ENCODE peak calls at places on chromosomes 16 and 17, in ten cellular contexts. One of them, this sample, is unnamed.

GRCh38 chr17:57108656-57109392 is 23.8 kb downstream of the AKAP1 start:
- DNase-seq in tibial nerve: no peak
- DNase-seq in OCI-LY7: no peak
- DNase-seq in AG04450: no peak
- DNase-seq in aorta: no peak
- DNase-seq in left ventricle myocardium inferior: no peak
- DNase-seq in breast epithelium: no peak
- DNase-seq in heart left ventricle: peak; percentile 71
- DNase-seq in CD4-positive, CD25-positive, alpha-beta regulatory T cell: no peak
- DNase-seq in naive thymus-derived CD4-positive, alpha-beta T cell: no peak
- DNase-seq in this sample: peak; percentile 92

GRCh38 chr17:14201087-14201486 is 35.6 kb downstream of the CDRT15 start:
- DNase-seq in tibial nerve: no peak
- DNase-seq in OCI-LY7: no peak
- DNase-seq in AG04450: no peak
- DNase-seq in aorta: no peak
- DNase-seq in left ventricle myocardium inferior: no peak
- DNase-seq in breast epithelium: no peak
- DNase-seq in heart left ventricle: no peak
- DNase-seq in CD4-positive, CD25-positive, alpha-beta regulatory T cell: peak; percentile 41
- DNase-seq in naive thymus-derived CD4-positive, alpha-beta T cell: no peak
- DNase-seq in this sample: no peak

GRCh38 chr16:30054959-30055553 is 10.5 kb upstream of the ALDOA start:
- DNase-seq in tibial nerve: no peak
- DNase-seq in OCI-LY7: peak; percentile 63
- DNase-seq in AG04450: no peak
- DNase-seq in aorta: no peak
- DNase-seq in left ventricle myocardium inferior: no peak
- DNase-seq in breast epithelium: no peak
- DNase-seq in heart left ventricle: no peak
- DNase-seq in CD4-positive, CD25-positive, alpha-beta regulatory T cell: no peak
- DNase-seq in naive thymus-derived CD4-positive, alpha-beta T cell: peak; percentile 36
- DNase-seq in this sample: no peak

GRCh38 chr17:67637901-67638641 is 79.7 kb upstream of the NOL11 start:
- DNase-seq in tibial nerve: no peak
- DNase-seq in OCI-LY7: no peak
- DNase-seq in AG04450: no peak
- DNase-seq in aorta: no peak
- DNase-seq in left ventricle myocardium inferior: no peak
- DNase-seq in breast epithelium: peak; percentile 89
- DNase-seq in heart left ventricle: no peak
- DNase-seq in CD4-positive, CD25-positive, alpha-beta regulatory T cell: no peak
- DNase-seq in naive thymus-derived CD4-positive, alpha-beta T cell: no peak
- DNase-seq in this sample: no peak

GRCh38 chr16:31480851-31481250 is 2.1 kb upstream of the SLC5A2 start:
- DNase-seq in tibial nerve: no peak
- DNase-seq in OCI-LY7: no peak
- DNase-seq in AG04450: no peak
- DNase-seq in aorta: no peak
- DNase-seq in left ventricle myocardium inferior: peak; percentile 54
- DNase-seq in breast epithelium: no peak
- DNase-seq in heart left ventricle: peak; percentile 58
- DNase-seq in CD4-positive, CD25-positive, alpha-beta regulatory T cell: no peak
- DNase-seq in naive thymus-derived CD4-positive, alpha-beta T cell: no peak
- DNase-seq in this sample: no peak

GRCh38 chr16:1002399-1003161 is 21.0 kb downstream of the SOX8 start:
- DNase-seq in tibial nerve: peak; percentile 56
- DNase-seq in OCI-LY7: no peak
- DNase-seq in AG04450: peak; percentile 34
- DNase-seq in aorta: no peak
- DNase-seq in left ventricle myocardium inferior: no peak
- DNase-seq in breast epithelium: peak; percentile 62
- DNase-seq in heart left ventricle: no peak
- DNase-seq in CD4-positive, CD25-positive, alpha-beta regulatory T cell: no peak
- DNase-seq in naive thymus-derived CD4-positive, alpha-beta T cell: no peak
- DNase-seq in this sample: no peak

GRCh38 chr16:30942421-30942796 is 6.5 kb upstream of the ORAI3 start:
- DNase-seq in tibial nerve: no peak
- DNase-seq in OCI-LY7: no peak
- DNase-seq in AG04450: no peak
- DNase-seq in aorta: no peak
- DNase-seq in left ventricle myocardium inferior: no peak
- DNase-seq in breast epithelium: no peak
- DNase-seq in heart left ventricle: no peak
- DNase-seq in CD4-positive, CD25-positive, alpha-beta regulatory T cell: no peak
- DNase-seq in naive thymus-derived CD4-positive, alpha-beta T cell: no peak
- DNase-seq in this sample: no peak

GRCh38 chr16:75097941-75098897 is 18.4 kb downstream of the LDHD start:
- DNase-seq in tibial nerve: no peak
- DNase-seq in OCI-LY7: no peak
- DNase-seq in AG04450: no peak
- DNase-seq in aorta: no peak
- DNase-seq in left ventricle myocardium inferior: no peak
- DNase-seq in breast epithelium: no peak
- DNase-seq in heart left ventricle: no peak
- DNase-seq in CD4-positive, CD25-positive, alpha-beta regulatory T cell: peak; percentile 73
- DNase-seq in naive thymus-derived CD4-positive, alpha-beta T cell: peak; percentile 20
- DNase-seq in this sample: no peak

GRCh38 chr16:641326-642188 is at the start of gene MCRIP2:
- DNase-seq in tibial nerve: peak; percentile 59
- DNase-seq in OCI-LY7: peak; percentile 85
- DNase-seq in AG04450: peak; percentile 41
- DNase-seq in aorta: peak; percentile 93
- DNase-seq in left ventricle myocardium inferior: peak; percentile 89
- DNase-seq in breast epithelium: no peak
- DNase-seq in heart left ventricle: peak; percentile 96
- DNase-seq in CD4-positive, CD25-positive, alpha-beta regulatory T cell: peak; percentile 58
- DNase-seq in naive thymus-derived CD4-positive, alpha-beta T cell: peak; percentile 49
- DNase-seq in this sample: peak; percentile 91

GRCh38 chr16:9042943-9043680 is 48.3 kb upstream of the HAPSTR1 start:
- DNase-seq in tibial nerve: no peak
- DNase-seq in OCI-LY7: no peak
- DNase-seq in AG04450: peak; percentile 60
- DNase-seq in aorta: no peak
- DNase-seq in left ventricle myocardium inferior: no peak
- DNase-seq in breast epithelium: no peak
- DNase-seq in heart left ventricle: no peak
- DNase-seq in CD4-positive, CD25-positive, alpha-beta regulatory T cell: no peak
- DNase-seq in naive thymus-derived CD4-positive, alpha-beta T cell: no peak
- DNase-seq in this sample: no peak

GRCh38 chr16:27340654-27341053 is 26.9 kb downstream of the IL4R start:
- DNase-seq in tibial nerve: no peak
- DNase-seq in OCI-LY7: no peak
- DNase-seq in AG04450: no peak
- DNase-seq in aorta: no peak
- DNase-seq in left ventricle myocardium inferior: no peak
- DNase-seq in breast epithelium: no peak
- DNase-seq in heart left ventricle: no peak
- DNase-seq in CD4-positive, CD25-positive, alpha-beta regulatory T cell: no peak
- DNase-seq in naive thymus-derived CD4-positive, alpha-beta T cell: no peak
- DNase-seq in this sample: no peak

GRCh38 chr17:57257911-57258885 is 1.9 kb downstream of the MSI2 start:
- DNase-seq in tibial nerve: no peak
- DNase-seq in OCI-LY7: peak; percentile 63
- DNase-seq in AG04450: no peak
- DNase-seq in aorta: no peak
- DNase-seq in left ventricle myocardium inferior: no peak
- DNase-seq in breast epithelium: no peak
- DNase-seq in heart left ventricle: no peak
- DNase-seq in CD4-positive, CD25-positive, alpha-beta regulatory T cell: no peak
- DNase-seq in naive thymus-derived CD4-positive, alpha-beta T cell: no peak
- DNase-seq in this sample: no peak

GRCh38 chr17:36608280-36608679 is 6.9 kb downstream of the MRM1 start:
- DNase-seq in tibial nerve: no peak
- DNase-seq in OCI-LY7: no peak
- DNase-seq in AG04450: no peak
- DNase-seq in aorta: peak; percentile 59
- DNase-seq in left ventricle myocardium inferior: no peak
- DNase-seq in breast epithelium: no peak
- DNase-seq in heart left ventricle: no peak
- DNase-seq in CD4-positive, CD25-positive, alpha-beta regulatory T cell: no peak
- DNase-seq in naive thymus-derived CD4-positive, alpha-beta T cell: no peak
- DNase-seq in this sample: no peak

GRCh38 chr16:67482260-67482924 is 955 bp downstream of the AGRP start:
- DNase-seq in tibial nerve: no peak
- DNase-seq in OCI-LY7: peak; percentile 44
- DNase-seq in AG04450: no peak
- DNase-seq in aorta: no peak
- DNase-seq in left ventricle myocardium inferior: no peak
- DNase-seq in breast epithelium: no peak
- DNase-seq in heart left ventricle: peak; percentile 39
- DNase-seq in CD4-positive, CD25-positive, alpha-beta regulatory T cell: no peak
- DNase-seq in naive thymus-derived CD4-positive, alpha-beta T cell: no peak
- DNase-seq in this sample: no peak
- H3K4me3 ChIP-seq in tibial nerve: peak overlapping the region; percentile 91
- H3K4me3 ChIP-seq in OCI-LY7: peak overlapping the region; percentile 88
- H3K4me3 ChIP-seq in AG04450: peak overlapping the region; percentile 71
- H3K4me3 ChIP-seq in aorta: no peak overlapping the region
- H3K4me3 ChIP-seq in left ventricle myocardium inferior: peak overlapping the region; percentile 96
- H3K4me3 ChIP-seq in breast epithelium: peak overlapping the region; percentile 81
- H3K4me3 ChIP-seq in heart left ventricle: no peak overlapping the region
- H3K4me3 ChIP-seq in CD4-positive, CD25-positive, alpha-beta regulatory T cell: peak overlapping the region; percentile 95
- H3K4me3 ChIP-seq in naive thymus-derived CD4-positive, alpha-beta T cell: peak overlapping the region; percentile 92
- H3K4me3 ChIP-seq in this sample: peak overlapping the region; percentile 88

GRCh38 chr17:44884941-44885340 is 14.3 kb downstream of the EFTUD2 start:
- DNase-seq in tibial nerve: no peak
- DNase-seq in OCI-LY7: no peak
- DNase-seq in AG04450: no peak
- DNase-seq in aorta: no peak
- DNase-seq in left ventricle myocardium inferior: no peak
- DNase-seq in breast epithelium: no peak
- DNase-seq in heart left ventricle: no peak
- DNase-seq in CD4-positive, CD25-positive, alpha-beta regulatory T cell: no peak
- DNase-seq in naive thymus-derived CD4-positive, alpha-beta T cell: no peak
- DNase-seq in this sample: no peak

GRCh38 chr17:44887971-44888955 is 11.0 kb downstream of the EFTUD2 start:
- DNase-seq in tibial nerve: no peak
- DNase-seq in OCI-LY7: no peak
- DNase-seq in AG04450: no peak
- DNase-seq in aorta: no peak
- DNase-seq in left ventricle myocardium inferior: no peak
- DNase-seq in breast epithelium: no peak
- DNase-seq in heart left ventricle: no peak
- DNase-seq in CD4-positive, CD25-positive, alpha-beta regulatory T cell: no peak
- DNase-seq in naive thymus-derived CD4-positive, alpha-beta T cell: peak; percentile 33
- DNase-seq in this sample: no peak

GRCh38 chr17:44889003-44889402 is 10.2 kb downstream of the EFTUD2 start:
- DNase-seq in tibial nerve: no peak
- DNase-seq in OCI-LY7: no peak
- DNase-seq in AG04450: no peak
- DNase-seq in aorta: peak; percentile 27
- DNase-seq in left ventricle myocardium inferior: no peak
- DNase-seq in breast epithelium: no peak
- DNase-seq in heart left ventricle: no peak
- DNase-seq in CD4-positive, CD25-positive, alpha-beta regulatory T cell: no peak
- DNase-seq in naive thymus-derived CD4-positive, alpha-beta T cell: no peak
- DNase-seq in this sample: peak; percentile 1

GRCh38 chr17:44892250-44892649 is 7.0 kb downstream of the EFTUD2 start:
- DNase-seq in tibial nerve: no peak
- DNase-seq in OCI-LY7: no peak
- DNase-seq in AG04450: no peak
- DNase-seq in aorta: no peak
- DNase-seq in left ventricle myocardium inferior: no peak
- DNase-seq in breast epithelium: no peak
- DNase-seq in heart left ventricle: no peak
- DNase-seq in CD4-positive, CD25-positive, alpha-beta regulatory T cell: no peak
- DNase-seq in naive thymus-derived CD4-positive, alpha-beta T cell: no peak
- DNase-seq in this sample: no peak

GRCh38 chr17:44887016-44887415 is 12.2 kb downstream of the EFTUD2 start:
- DNase-seq in tibial nerve: no peak
- DNase-seq in OCI-LY7: no peak
- DNase-seq in AG04450: no peak
- DNase-seq in aorta: no peak
- DNase-seq in left ventricle myocardium inferior: no peak
- DNase-seq in breast epithelium: no peak
- DNase-seq in heart left ventricle: no peak
- DNase-seq in CD4-positive, CD25-positive, alpha-beta regulatory T cell: no peak
- DNase-seq in naive thymus-derived CD4-positive, alpha-beta T cell: no peak
- DNase-seq in this sample: no peak
- H3K27ac ChIP-seq in tibial nerve: no peak overlapping the region
- H3K27ac ChIP-seq in OCI-LY7: no peak overlapping the region
- H3K27ac ChIP-seq in AG04450: no peak overlapping the region
- H3K27ac ChIP-seq in aorta: no peak overlapping the region
- H3K27ac ChIP-seq in left ventricle myocardium inferior: no peak overlapping the region
- H3K27ac ChIP-seq in breast epithelium: no peak overlapping the region
- H3K27ac ChIP-seq in heart left ventricle: no peak overlapping the region
- H3K27ac ChIP-seq in CD4-positive, CD25-positive, alpha-beta regulatory T cell: no peak overlapping the region
- H3K27ac ChIP-seq in naive thymus-derived CD4-positive, alpha-beta T cell: peak overlapping the region; percentile 31
- H3K27ac ChIP-seq in this sample: no peak overlapping the region

GRCh38 chr17:43314582-43314981 is 80.8 kb upstream of the RNU2-1 start:
- DNase-seq in tibial nerve: no peak
- DNase-seq in OCI-LY7: peak; percentile 24
- DNase-seq in AG04450: no peak
- DNase-seq in aorta: no peak
- DNase-seq in left ventricle myocardium inferior: no peak
- DNase-seq in breast epithelium: no peak
- DNase-seq in heart left ventricle: no peak
- DNase-seq in CD4-positive, CD25-positive, alpha-beta regulatory T cell: no peak
- DNase-seq in naive thymus-derived CD4-positive, alpha-beta T cell: no peak
- DNase-seq in this sample: no peak

GRCh38 chr17:43316522-43317142 is 82.2 kb upstream of the ARL4D start:
- DNase-seq in tibial nerve: no peak
- DNase-seq in OCI-LY7: peak; percentile 51
- DNase-seq in AG04450: no peak
- DNase-seq in aorta: no peak
- DNase-seq in left ventricle myocardium inferior: no peak
- DNase-seq in breast epithelium: no peak
- DNase-seq in heart left ventricle: no peak
- DNase-seq in CD4-positive, CD25-positive, alpha-beta regulatory T cell: peak; percentile 22
- DNase-seq in naive thymus-derived CD4-positive, alpha-beta T cell: no peak
- DNase-seq in this sample: peak; percentile 62

GRCh38 chr17:43312011-43312410 is 78.2 kb upstream of the RNU2-1 start:
- DNase-seq in tibial nerve: peak; percentile 1
- DNase-seq in OCI-LY7: no peak
- DNase-seq in AG04450: no peak
- DNase-seq in aorta: no peak
- DNase-seq in left ventricle myocardium inferior: no peak
- DNase-seq in breast epithelium: no peak
- DNase-seq in heart left ventricle: no peak
- DNase-seq in CD4-positive, CD25-positive, alpha-beta regulatory T cell: no peak
- DNase-seq in naive thymus-derived CD4-positive, alpha-beta T cell: no peak
- DNase-seq in this sample: no peak

GRCh38 chr17:43315858-43316521 is 82.2 kb upstream of the RNU2-1 start:
- DNase-seq in tibial nerve: no peak
- DNase-seq in OCI-LY7: no peak
- DNase-seq in AG04450: no peak
- DNase-seq in aorta: no peak
- DNase-seq in left ventricle myocardium inferior: no peak
- DNase-seq in breast epithelium: no peak
- DNase-seq in heart left ventricle: no peak
- DNase-seq in CD4-positive, CD25-positive, alpha-beta regulatory T cell: no peak
- DNase-seq in naive thymus-derived CD4-positive, alpha-beta T cell: no peak
- DNase-seq in this sample: no peak

GRCh38 chr17:43315369-43315768 is 81.6 kb upstream of the RNU2-1 start:
- DNase-seq in tibial nerve: no peak
- DNase-seq in OCI-LY7: no peak
- DNase-seq in AG04450: no peak
- DNase-seq in aorta: no peak
- DNase-seq in left ventricle myocardium inferior: no peak
- DNase-seq in breast epithelium: no peak
- DNase-seq in heart left ventricle: no peak
- DNase-seq in CD4-positive, CD25-positive, alpha-beta regulatory T cell: no peak
- DNase-seq in naive thymus-derived CD4-positive, alpha-beta T cell: no peak
- DNase-seq in this sample: no peak
- H3K9me3 ChIP-seq in tibial nerve: no peaks in the 10 kb centered on the region
- H3K9me3 ChIP-seq in OCI-LY7: peaks cover 12% of the 10 kb centered on the region
- H3K9me3 ChIP-seq in AG04450: peaks cover 11% of the 10 kb centered on the region
- H3K9me3 ChIP-seq in aorta: no peaks in the 10 kb centered on the region
- H3K9me3 ChIP-seq in left ventricle myocardium inferior: peaks cover 6% of the 10 kb centered on the region
- H3K9me3 ChIP-seq in breast epithelium: peaks cover 6% of the 10 kb centered on the region
- H3K9me3 ChIP-seq in heart left ventricle: no peaks in the 10 kb centered on the region
- H3K9me3 ChIP-seq in CD4-positive, CD25-positive, alpha-beta regulatory T cell: peaks cover 8% of the 10 kb centered on the region
- H3K9me3 ChIP-seq in naive thymus-derived CD4-positive, alpha-beta T cell: peaks cover 5% of the 10 kb centered on the region
- H3K9me3 ChIP-seq in this sample: no peaks in the 10 kb centered on the region

GRCh38 chr16:70653809-70654771 is 7.7 kb downstream of the IL34 start:
- DNase-seq in tibial nerve: peak; percentile 96
- DNase-seq in OCI-LY7: peak; percentile 73
- DNase-seq in AG04450: peak; percentile 54
- DNase-seq in aorta: peak; percentile 90
- DNase-seq in left ventricle myocardium inferior: peak; percentile 79
- DNase-seq in breast epithelium: peak; percentile 79
- DNase-seq in heart left ventricle: peak; percentile 73
- DNase-seq in CD4-positive, CD25-positive, alpha-beta regulatory T cell: peak; percentile 62
- DNase-seq in naive thymus-derived CD4-positive, alpha-beta T cell: peak; percentile 86
- DNase-seq in this sample: peak; percentile 91
- H3K4me3 ChIP-seq in tibial nerve: no peak overlapping the region
- H3K4me3 ChIP-seq in OCI-LY7: no peak overlapping the region
- H3K4me3 ChIP-seq in AG04450: peak overlapping the region; percentile 41
- H3K4me3 ChIP-seq in aorta: no peak overlapping the region
- H3K4me3 ChIP-seq in left ventricle myocardium inferior: peak overlapping the region; percentile 58
- H3K4me3 ChIP-seq in breast epithelium: peak overlapping the region; percentile 11
- H3K4me3 ChIP-seq in heart left ventricle: no peak overlapping the region
- H3K4me3 ChIP-seq in CD4-positive, CD25-positive, alpha-beta regulatory T cell: peak overlapping the region; percentile 31
- H3K4me3 ChIP-seq in naive thymus-derived CD4-positive, alpha-beta T cell: no peak overlapping the region
- H3K4me3 ChIP-seq in this sample: no peak overlapping the region

This sample was measured in tibial artery.